ENCODE peak calls at places on chromosomes 2 and 18, in ten cellular contexts. W is IMR-90, B is ovary, E is K562, C is adrenal gland, D is heart left ventricle, V is spleen, P is H1, U is stomach, T is gastrocnemius medialis. X is an unnamed sample.
A peak's percentile ranks its signal among the peaks of the same experiment; 100 is the strongest.

GRCh38 chr18:70931942-70932814 is 643.3 kb downstream of the SOCS6 start:
- DNase-seq in V (no peak), C (no peak), B (no peak), D (no peak), E (no peak), P (no peak), T (no peak), W (peak; percentile 17), U (no peak), X (no peak)

GRCh38 chr2:16138811-16139662 is 198.7 kb downstream of the MYCN start:
- DNase-seq in C (no peak), V (no peak), P (peak; percentile 23), W (no peak), B (no peak), U (no peak), E (no peak), D (no peak), T (no peak), X (no peak)

GRCh38 chr2:208373460-208374089 is 33.0 kb upstream of the PTH2R start:
- DNase-seq in B (no peak), P (no peak), U (no peak), T (no peak), D (no peak), E (peak; percentile 33), V (no peak), W (peak; percentile 54), C (peak; percentile 28), X (no peak)

GRCh38 chr2:39724828-39725144 is 54.3 kb downstream of the THUMPD2 start:
- DNase-seq in P (no peak), E (no peak), B (no peak), T (no peak), D (no peak), W (no peak), C (no peak), V (no peak), U (no peak), X (no peak)

GRCh38 chr2:65662654-65663432 is 230.4 kb upstream of the SPRED2 start:
- DNase-seq in U (no peak), P (no peak), D (no peak), B (no peak), V (no peak), C (no peak), T (no peak), W (peak; percentile 93), E (no peak), X (no peak)

GRCh38 chr2:197322729-197323720 is 12.4 kb upstream of the ANKRD44 start:
- DNase-seq in B (no peak), U (no peak), C (no peak), T (no peak), D (no peak), P (no peak), W (no peak), E (no peak), V (no peak), X (no peak)

GRCh38 chr2:47907097-47907781 is 941 bp upstream of the FBXO11 start:
- DNase-seq in T (no peak), B (no peak), U (peak; percentile 34), C (peak; percentile 32), P (no peak), V (no peak), D (no peak), W (no peak), E (no peak), X (no peak)

GRCh38 chr2:150787353-150788098 is 300.1 kb upstream of the RND3 start:
- DNase-seq in E (no peak), D (no peak), B (no peak), V (no peak), C (no peak), P (no peak), T (no peak), U (no peak), W (no peak), X (no peak)

GRCh38 chr2:145687445-145688104 is 1167.7 kb upstream of the ZEB2 start:
- DNase-seq in C (no peak), U (no peak), D (no peak), P (no peak), T (no peak), V (no peak), E (no peak), W (peak; percentile 21), B (no peak), X (no peak)

GRCh38 chr2:188142636-188143035 is 149.0 kb upstream of the GULP1 start:
- DNase-seq in U (no peak), T (no peak), C (no peak), V (no peak), E (no peak), D (no peak), B (no peak), P (no peak), W (peak; percentile 28), X (no peak)

GRCh38 chr2:152620218-152620617 is 97.0 kb downstream of the PRPF40A start:
- DNase-seq in E (no peak), B (no peak), U (no peak), T (peak; percentile 29), C (no peak), P (no peak), D (no peak), V (no peak), W (no peak), X (no peak)

GRCh38 chr2:47493317-47493716 is 90.4 kb downstream of the MSH2 start:
- DNase-seq in C (no peak), V (no peak), D (no peak), U (no peak), E (no peak), B (no peak), P (peak; percentile 27), W (no peak), T (no peak), X (no peak)

DNA sequence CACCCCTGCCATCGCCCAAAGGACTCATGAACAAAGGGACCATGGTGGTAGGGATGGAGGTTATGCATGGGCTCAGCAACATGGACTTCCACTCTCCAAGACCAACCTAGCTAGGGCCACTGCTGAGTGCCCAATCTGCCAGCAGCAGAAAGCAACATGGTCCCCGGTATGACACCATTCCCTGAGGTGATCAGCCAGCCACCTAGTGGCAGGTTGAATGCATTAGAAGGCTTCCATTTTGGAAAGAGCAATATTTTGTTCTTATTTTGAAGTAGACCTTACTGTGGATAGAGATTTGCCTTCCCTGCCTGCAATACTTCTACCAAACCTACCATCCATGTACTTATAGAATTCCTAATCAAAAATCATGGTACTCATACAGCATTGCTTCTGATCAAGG is 99.8 kb downstream of the METTL4 start:
- DNase-seq in V (no peak), P (no peak), U (no peak), C (no peak), B (no peak), W (no peak), T (no peak), E (peak; percentile 24), D (no peak), X (no peak)
- TF ChIP-seq CTCF in V (no peak), P (peak; percentile 26), U (no peak), C (no peak), B (no peak), W (no peak), T (no peak), E (peak; percentile 80), D (no peak), X (no peak)

GRCh38 chr2:43165378-43166025 is 60.9 kb downstream of the ZFP36L2 start:
- DNase-seq in T (no peak), V (no peak), U (no peak), W (no peak), E (no peak), B (no peak), C (peak; percentile 66), D (no peak), P (no peak), X (no peak)

GRCh38 chr2:43161650-43162542 is 64.5 kb downstream of the ZFP36L2 start:
- DNase-seq in W (no peak), V (no peak), B (no peak), D (no peak), U (peak; percentile 81), C (no peak), T (no peak), P (no peak), E (peak; percentile 39), X (peak; percentile 90)

GRCh38 chr2:43160778-43161177 is 65.6 kb downstream of the ZFP36L2 start:
- DNase-seq in V (no peak), T (no peak), P (no peak), U (peak; percentile 38), W (no peak), C (no peak), D (no peak), B (no peak), E (no peak), X (peak; percentile 76)

GRCh38 chr2:43164686-43165085 is 61.7 kb downstream of the ZFP36L2 start:
- DNase-seq in B (no peak), C (no peak), E (no peak), D (no peak), V (no peak), U (no peak), T (no peak), W (no peak), P (no peak), X (no peak)

DNA sequence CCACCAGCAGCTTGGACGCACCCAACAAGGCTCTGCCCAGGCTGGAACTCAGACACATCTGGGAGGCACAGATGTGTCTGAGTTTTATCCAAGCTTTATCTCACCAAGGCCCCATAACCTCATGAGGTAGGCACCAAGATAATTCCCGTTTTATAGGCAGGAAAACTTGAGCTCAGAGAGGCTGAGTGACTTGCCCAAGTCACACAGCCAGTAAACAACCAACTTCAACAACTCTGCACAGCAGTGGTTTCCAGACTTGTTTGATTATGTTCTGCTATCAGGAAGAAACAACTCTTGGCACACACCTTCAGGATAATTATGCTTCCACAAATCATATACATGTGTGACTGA is 63.1 kb downstream of the ZFP36L2 start:
- DNase-seq in E (no peak), U (no peak), B (no peak), W (no peak), P (no peak), D (no peak), T (no peak), C (no peak), V (no peak), X (no peak)
- TF ChIP-seq POLR2A in E (no peak), U (no peak), B (no peak), W (no peak), P (no peak), D (no peak), T (no peak), C (no peak), V (no peak), X (no peak)

GRCh38 chr2:168369087-168369486 is 87.0 kb upstream of the CERS6 start:
- DNase-seq in C (no peak), W (no peak), V (no peak), B (no peak), U (no peak), T (no peak), P (no peak), E (no peak), D (no peak), X (no peak)
- H3K27me3 ChIP-seq in C (no peaks in the 10 kb centered on the region), W (no peaks in the 10 kb centered on the region), V (no peaks in the 10 kb centered on the region), B (no peaks in the 10 kb centered on the region), U (no peaks in the 10 kb centered on the region), T (no peaks in the 10 kb centered on the region), P (no peaks in the 10 kb centered on the region), E (peaks cover 7% of the 10 kb centered on the region), D (no peaks in the 10 kb centered on the region), X (no peaks in the 10 kb centered on the region)

DNA sequence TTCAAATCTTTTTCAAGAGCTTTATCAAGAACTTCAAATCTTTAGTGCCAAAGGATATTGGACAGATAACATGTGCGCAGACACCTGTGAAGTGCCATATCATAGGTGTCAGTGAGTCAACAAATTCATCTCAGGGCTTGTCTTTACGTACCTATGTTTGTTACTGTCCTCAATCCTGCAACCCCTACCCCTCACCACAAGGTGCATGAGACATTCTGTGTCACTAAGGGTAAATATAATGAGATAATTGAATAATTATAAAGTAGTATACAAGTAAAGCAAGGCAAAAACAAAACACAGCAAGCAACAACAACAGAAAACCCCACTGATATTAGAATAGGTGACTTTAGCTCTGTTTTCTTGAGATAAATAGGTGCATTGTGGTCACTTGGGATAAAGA is 1495.8 kb upstream of the TMEFF2 start:
- DNase-seq in V (no peak), B (no peak), E (no peak), U (no peak), T (no peak), P (no peak), C (no peak), D (no peak), W (no peak), X (no peak)
- TF ChIP-seq CTCF in V (no peak), B (no peak), E (no peak), U (no peak), T (no peak), P (no peak), C (no peak), D (no peak), W (no peak), X (no peak)